ENCODE peak calls at places on chromosome 2, in ten cellular contexts. E, J, D, U, T, Q, O, B, A and Y are unnamed samples.

GRCh38 chr2:168375195-168375798 is 80.8 kb upstream of the CERS6 start:
- DNase-seq in E (no peak), J (peak), D (peak), U (no peak), T (no peak), Q (no peak), O (no peak), B (no peak), A (peak), Y (no peak)

GRCh38 chr2:235495373-235496238 is 1.8 kb downstream of the AGAP1 start:
- DNase-seq in E (peak), J (no peak), D (no peak), U (no peak), T (no peak), Q (no peak), O (no peak), B (no peak), A (no peak), Y (peak)

GRCh38 chr2:74632209-74632938 is 15.8 kb downstream of the M1AP start:
- DNase-seq in E (peak), J (peak), D (peak), U (no peak), T (peak), Q (no peak), O (no peak), B (no peak), A (peak), Y (no peak)

GRCh38 chr2:121694398-121695178 is 42.1 kb downstream of the NIFK start:
- DNase-seq in E (peak), J (no peak), D (peak), U (no peak), T (peak), Q (no peak), O (no peak), B (no peak), A (peak), Y (no peak)

GRCh38 chr2:192123847-192124246 is 70.9 kb downstream of the TMEFF2 start:
- DNase-seq in E (no peak), J (no peak), D (peak), U (peak), T (no peak), Q (no peak), O (no peak), B (no peak), A (no peak), Y (no peak)

GRCh38 chr2:241968417-241968816 is 98.9 kb downstream of the RTP5 start:
- DNase-seq in E (no peak), J (no peak), D (no peak), U (peak), T (no peak), Q (no peak), O (no peak), B (no peak), A (no peak), Y (no peak)

GRCh38 chr2:120177011-120177621 is 46.1 kb downstream of the TMEM185B start:
- DNase-seq in E (no peak), J (no peak), D (no peak), U (no peak), T (no peak), Q (no peak), O (peak), B (peak), A (no peak), Y (peak)

GRCh38 chr2:226018641-226019040 is 619.1 kb downstream of the NYAP2 start:
- DNase-seq in E (no peak), J (no peak), D (no peak), U (no peak), T (no peak), Q (no peak), O (no peak), B (no peak), A (no peak), Y (no peak)

GRCh38 chr2:109367679-109368078 is 238.7 kb downstream of the SH3RF3 start:
- DNase-seq in E (no peak), J (no peak), D (no peak), U (no peak), T (no peak), Q (no peak), O (no peak), B (no peak), A (no peak), Y (no peak)

GRCh38 chr2:127107622-127107999 is 657 bp upstream of the BIN1 start:
- DNase-seq in E (no peak), J (peak), D (no peak), U (no peak), T (no peak), Q (peak), O (peak), B (no peak), A (no peak), Y (peak)

GRCh38 chr2:28606986-28607441 is 111.2 kb downstream of the PLB1 start:
- DNase-seq in E (peak), J (no peak), D (peak), U (no peak), T (peak), Q (peak), O (no peak), B (no peak), A (peak), Y (peak)

GRCh38 chr2:42755161-42755900 is 8.6 kb downstream of the OXER1 start:
- DNase-seq in E (peak), J (peak), D (no peak), U (no peak), T (no peak), Q (no peak), O (no peak), B (no peak), A (no peak), Y (no peak)

GRCh38 chr2:232420073-232420454 is 13.4 kb downstream of the ALPG start:
- DNase-seq in E (no peak), J (no peak), D (no peak), U (peak), T (no peak), Q (no peak), O (no peak), B (no peak), A (no peak), Y (no peak)

GRCh38 chr2:133949595-133949994 is 304.3 kb upstream of the MGAT5 start:
- DNase-seq in E (no peak), J (no peak), D (no peak), U (no peak), T (no peak), Q (no peak), O (no peak), B (no peak), A (no peak), Y (no peak)

GRCh38 chr2:175180701-175181103 is 808 bp downstream of the ATP5MC3 start:
- DNase-seq in E (peak), J (peak), D (peak), U (peak), T (peak), Q (peak), O (peak), B (peak), A (peak), Y (no peak)

GRCh38 chr2:72222829-72223564 is 75.3 kb upstream of the CYP26B1 start:
- DNase-seq in E (peak), J (peak), D (peak), U (no peak), T (peak), Q (no peak), O (no peak), B (no peak), A (peak), Y (no peak)

GRCh38 chr2:154527962-154528361 is 170.5 kb upstream of the KCNJ3 start:
- DNase-seq in E (no peak), J (no peak), D (no peak), U (no peak), T (no peak), Q (no peak), O (no peak), B (no peak), A (no peak), Y (no peak)

GRCh38 chr2:101175991-101176390 is 24.8 kb upstream of the TBC1D8 start:
- DNase-seq in E (no peak), J (peak), D (peak), U (no peak), T (peak), Q (peak), O (no peak), B (no peak), A (no peak), Y (no peak)

GRCh38 chr2:50591642-50592041 is 440.3 kb downstream of the NRXN1 start:
- DNase-seq in E (no peak), J (peak), D (no peak), U (no peak), T (no peak), Q (no peak), O (no peak), B (peak), A (no peak), Y (no peak)

GRCh38 chr2:230929381-230930148 is 4.5 kb upstream of the GPR55 start:
- DNase-seq in E (no peak), J (no peak), D (no peak), U (peak), T (peak), Q (no peak), O (no peak), B (no peak), A (no peak), Y (no peak)

GRCh38 chr2:113795405-113795920 is 39.0 kb upstream of the SLC35F5 start:
- DNase-seq in E (no peak), J (peak), D (no peak), U (no peak), T (peak), Q (no peak), O (no peak), B (no peak), A (no peak), Y (no peak)

GRCh38 chr2:222303828-222304736 is 5.3 kb upstream of the PAX3 start:
- DNase-seq in E (no peak), J (no peak), D (no peak), U (no peak), T (no peak), Q (no peak), O (no peak), B (no peak), A (no peak), Y (no peak)

GRCh38 chr2:1623906-1624445 is 120.3 kb downstream of the PXDN start:
- DNase-seq in E (no peak), J (no peak), D (no peak), U (no peak), T (no peak), Q (no peak), O (no peak), B (peak), A (no peak), Y (no peak)

GRCh38 chr2:216596986-216597509 is 36.2 kb upstream of the IGFBP2 start:
- DNase-seq in E (no peak), J (peak), D (no peak), U (no peak), T (peak), Q (no peak), O (no peak), B (no peak), A (peak), Y (no peak)

GRCh38 chr2:129224486-129224885 is 755.0 kb upstream of the RAB6C start:
- DNase-seq in E (no peak), J (no peak), D (no peak), U (no peak), T (no peak), Q (no peak), O (no peak), B (no peak), A (no peak), Y (no peak)

GRCh38 chr2:51304341-51304740 is 272.4 kb upstream of the NRXN1 start:
- DNase-seq in E (no peak), J (no peak), D (no peak), U (no peak), T (no peak), Q (no peak), O (no peak), B (no peak), A (no peak), Y (no peak)

GRCh38 chr2:29309090-29310054 is 194.2 kb downstream of the CLIP4 start:
- DNase-seq in E (peak), J (peak), D (peak), U (no peak), T (peak), Q (peak), O (peak), B (no peak), A (peak), Y (no peak)

GRCh38 chr2:114610677-114611076 is 168.2 kb downstream of the DPP10 start:
- DNase-seq in E (no peak), J (no peak), D (no peak), U (no peak), T (no peak), Q (no peak), O (no peak), B (no peak), A (no peak), Y (peak)

GRCh38 chr2:10753876-10754275 is 32.4 kb downstream of the ATP6V1C2 start:
- DNase-seq in E (no peak), J (no peak), D (no peak), U (no peak), T (no peak), Q (no peak), O (no peak), B (no peak), A (no peak), Y (peak)

GRCh38 chr2:186422226-186422625 is 63.8 kb upstream of the ZC3H15 start:
- DNase-seq in E (peak), J (peak), D (peak), U (peak), T (peak), Q (no peak), O (no peak), B (peak), A (peak), Y (peak)

GRCh38 chr2:174121612-174122011 is 126.7 kb downstream of the OLA1 start:
- DNase-seq in E (no peak), J (no peak), D (no peak), U (no peak), T (peak), Q (no peak), O (no peak), B (no peak), A (no peak), Y (no peak)

GRCh38 chr2:44247924-44248323 is 27.4 kb upstream of the SLC3A1 start:
- DNase-seq in E (peak), J (no peak), D (no peak), U (no peak), T (peak), Q (peak), O (no peak), B (no peak), A (no peak), Y (no peak)

GRCh38 chr2:149037851-149038250 is 648 bp upstream of the LYPD6B start:
- DNase-seq in E (peak), J (no peak), D (no peak), U (no peak), T (peak), Q (peak), O (no peak), B (no peak), A (no peak), Y (no peak)

GRCh38 chr2:144890828-144891227 is 370.9 kb upstream of the ZEB2 start:
- DNase-seq in E (peak), J (peak), D (peak), U (no peak), T (peak), Q (no peak), O (peak), B (no peak), A (peak), Y (no peak)

GRCh38 chr2:207258191-207258991 is 92.6 kb upstream of the KLF7 start:
- DNase-seq in E (peak), J (peak), D (peak), U (peak), T (peak), Q (no peak), O (no peak), B (peak), A (peak), Y (peak)

GRCh38 chr2:217928324-217929293 is 74.2 kb downstream of the TNS1 start:
- DNase-seq in E (peak), J (no peak), D (peak), U (peak), T (no peak), Q (no peak), O (no peak), B (peak), A (no peak), Y (peak)